ENCODE peak calls at places on chromosome 2, in four cellular contexts. X, R, T and Z are unnamed samples.

GRCh38 chr2:217147751-217148318 is 288.0 kb upstream of the TNP1 start:
- DNase-seq in X (no peak), R (no peak), T (no peak), Z (no peak)

GRCh38 chr2:229454934-229455631 is 184.0 kb upstream of the PID1 start:
- DNase-seq in X (peak), R (no peak), T (no peak), Z (no peak)

GRCh38 chr2:88903744-88904353 is 212.4 kb downstream of the RPIA start:
- DNase-seq in X (peak), R (peak), T (no peak), Z (no peak)

GRCh38 chr2:112700004-112700667 is 20.7 kb upstream of the NT5DC4 start:
- DNase-seq in X (no peak), R (no peak), T (no peak), Z (no peak)

GRCh38 chr2:230899287-230899686 is 25.8 kb downstream of the GPR55 start:
- DNase-seq in X (no peak), R (no peak), T (peak), Z (peak)

GRCh38 chr2:208406474-208407451 is at the start of gene PTH2R:
- DNase-seq in X (no peak), R (no peak), T (no peak), Z (no peak)

GRCh38 chr2:20454036-20454981 is 7.4 kb downstream of the RHOB start:
- DNase-seq in X (no peak), R (no peak), T (no peak), Z (no peak)

GRCh38 chr2:40431600-40431955 is 20.3 kb downstream of the SLC8A1 start:
- DNase-seq in X (no peak), R (no peak), T (no peak), Z (peak)

GRCh38 chr2:55164534-55165104 is 67.5 kb downstream of the CLHC1 start:
- DNase-seq in X (no peak), R (no peak), T (no peak), Z (no peak)